ENCODE peak calls at places on chromosomes 6 and 20, in eight cellular contexts. E is OCI-LY7, O is hepatocyte, K is adrenal gland, F is Peyer's patch, Q is endothelial cell of umbilical vein, N is esophagus squamous epithelium, P is cardiac muscle cell. G is an unnamed sample.
A peak's percentile ranks its signal among the peaks of the same experiment; 100 is the strongest.

GRCh38 chr20:9301129-9302072 is 213.0 kb upstream of the LAMP5 start:
- DNase-seq in K (no peak), O (peak; percentile 56), E (no peak), F (no peak), N (no peak), P (no peak), Q (peak; percentile 70), G (no peak)

GRCh38 chr20:53795170-53795569 is 201.5 kb upstream of the ZNF217 start:
- DNase-seq in P (no peak), O (no peak), E (no peak), F (no peak), Q (no peak), K (no peak), N (no peak), G (no peak)

GRCh38 chr6:3407840-3408239 is 49.0 kb downstream of the SLC22A23 start:
- DNase-seq in Q (no peak), F (no peak), O (no peak), P (no peak), K (no peak), E (no peak), N (no peak), G (no peak)

GRCh38 chr6:165704001-165704748 is 41.1 kb upstream of the PDE10A start:
- DNase-seq in P (no peak), N (no peak), E (no peak), Q (peak; percentile 79), K (no peak), F (no peak), O (no peak), G (no peak)

GRCh38 chr6:23202207-23202606 is 632.8 kb downstream of the HDGFL1 start:
- DNase-seq in N (no peak), E (no peak), Q (no peak), F (no peak), P (no peak), K (no peak), O (no peak), G (no peak)

GRCh38 chr6:155186052-155186658 is 77.7 kb upstream of the CLDN20 start:
- DNase-seq in K (no peak), Q (peak; percentile 31), F (no peak), P (no peak), O (no peak), N (no peak), E (no peak), G (no peak)

GRCh38 chr20:42530855-42531674 is 658.6 kb downstream of the PTPRT start:
- DNase-seq in E (peak; percentile 40), N (no peak), K (peak; percentile 22), O (peak; percentile 54), Q (no peak), F (no peak), P (peak; percentile 36), G (no peak)

GRCh38 chr6:49541936-49542335 is 8.5 kb upstream of the C6orf141 start:
- DNase-seq in F (no peak), N (no peak), P (no peak), Q (no peak), O (no peak), K (no peak), E (no peak), G (no peak)

GRCh38 chr6:4774715-4775590 is 1.3 kb upstream of the CDYL start:
- DNase-seq in P (peak; percentile 59), N (no peak), F (peak; percentile 59), E (no peak), K (no peak), Q (peak; percentile 22), O (peak; percentile 44), G (peak; percentile 22)

GRCh38 chr20:4674672-4675071 is 47.0 kb upstream of the PRND start:
- DNase-seq in N (no peak), Q (no peak), K (no peak), E (no peak), O (no peak), F (no peak), P (no peak), G (no peak)

GRCh38 chr6:13538084-13538483 is 36.3 kb upstream of the SIRT5 start:
- DNase-seq in N (no peak), O (peak; percentile 59), Q (peak; percentile 68), F (no peak), K (no peak), P (peak; percentile 53), E (peak; percentile 69), G (no peak)

GRCh38 chr6:15577550-15578171 is 85.2 kb downstream of the DTNBP1 start:
- DNase-seq in F (no peak), O (no peak), N (no peak), E (no peak), Q (no peak), K (no peak), P (no peak), G (no peak)

GRCh38 chr6:166776571-166776970 is 149.5 kb upstream of the RPS6KA2 start:
- DNase-seq in K (no peak), N (no peak), P (no peak), Q (no peak), E (no peak), F (no peak), O (no peak), G (no peak)

GRCh38 chr6:138953451-138953850 is 34.6 kb downstream of the REPS1 start:
- DNase-seq in E (no peak), O (no peak), N (no peak), Q (no peak), K (no peak), P (no peak), F (no peak), G (no peak)

GRCh38 chr6:110039996-110040383 is 61.9 kb downstream of the GPR6 start:
- DNase-seq in O (peak; percentile 71), E (peak; percentile 76), F (peak; percentile 63), K (no peak), N (no peak), Q (peak; percentile 40), P (peak; percentile 37), G (no peak)

GRCh38 chr6:99145738-99146137 is 198.0 kb upstream of the FBXL4 start:
- DNase-seq in O (no peak), F (no peak), Q (no peak), K (no peak), E (no peak), P (no peak), N (no peak), G (no peak)

GRCh38 chr20:9281770-9282169 is 212.9 kb downstream of the PLCB4 start:
- DNase-seq in F (no peak), E (no peak), N (no peak), O (no peak), K (no peak), Q (no peak), P (no peak), G (no peak)

GRCh38 chr6:148653138-148653776 is 93.6 kb upstream of the UST start:
- DNase-seq in K (no peak), P (peak; percentile 1), N (no peak), F (no peak), Q (no peak), O (no peak), E (peak; percentile 59), G (no peak)

GRCh38 chr6:148658701-148659100 is 88.1 kb upstream of the UST start:
- DNase-seq in E (no peak), O (no peak), Q (no peak), K (no peak), P (no peak), N (no peak), F (no peak), G (no peak)

DNA sequence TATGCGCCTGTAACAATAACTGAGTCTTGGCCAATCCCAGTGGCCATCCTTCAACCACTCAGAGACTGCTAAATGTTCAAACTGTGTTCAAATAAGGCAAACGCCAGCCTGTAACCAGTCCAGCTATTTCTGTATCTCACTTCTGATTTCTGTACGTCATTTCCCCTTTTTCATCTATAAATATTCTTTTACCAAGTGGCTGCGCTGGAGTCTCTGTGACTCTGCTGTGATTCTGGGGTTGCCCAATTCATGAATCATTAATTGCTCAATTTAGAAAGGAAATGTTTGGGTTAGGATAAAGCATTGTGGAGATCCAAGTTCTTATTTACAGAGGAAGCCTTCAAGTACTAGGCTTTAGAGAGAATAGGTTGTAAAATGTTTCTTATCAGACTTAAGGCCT is 89.8 kb upstream of the UST start:
- DNase-seq in Q (no peak), P (no peak), K (no peak), N (no peak), E (no peak), O (peak; percentile 16), F (no peak), G (no peak)
- H3K9me3 ChIP-seq in Q (no peaks in the 10 kb centered on the region), P (peaks cover 3% of the 10 kb centered on the region), K (no peaks in the 10 kb centered on the region), N (no peaks in the 10 kb centered on the region), E (peaks cover 23% of the 10 kb centered on the region), O (no peaks in the 10 kb centered on the region), F (no peaks in the 10 kb centered on the region), G (peaks cover 40% of the 10 kb centered on the region)

DNA sequence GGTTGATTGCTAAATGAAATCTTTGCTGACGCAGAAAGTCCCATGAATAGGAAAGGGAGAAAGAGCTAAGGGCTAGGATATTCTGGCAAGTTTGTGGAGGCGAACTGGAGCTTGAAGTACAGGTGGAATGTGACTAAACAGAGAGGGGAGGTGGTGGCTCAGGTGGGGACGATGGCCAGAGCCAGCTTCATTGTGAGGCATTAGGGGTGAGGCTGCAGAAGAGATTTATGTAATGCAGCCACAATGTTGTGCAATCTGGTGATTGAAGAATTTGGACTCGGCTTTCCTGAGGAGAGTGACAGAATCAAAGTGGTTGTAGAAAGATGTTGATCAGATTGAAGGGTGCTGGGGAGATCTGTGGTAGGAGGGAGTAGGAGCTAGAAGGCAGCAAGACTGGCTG is 42.9 kb upstream of the SPACA1 start:
- DNase-seq in K (no peak), O (no peak), Q (no peak), E (no peak), P (no peak), N (no peak), F (no peak), G (no peak)
- H3K27ac ChIP-seq in K (no peak overlapping the region), O (no peak overlapping the region), Q (no peak overlapping the region), E (no peak overlapping the region), P (no peak overlapping the region), N (no peak overlapping the region), F (no peak overlapping the region), G (no peak overlapping the region)

DNA sequence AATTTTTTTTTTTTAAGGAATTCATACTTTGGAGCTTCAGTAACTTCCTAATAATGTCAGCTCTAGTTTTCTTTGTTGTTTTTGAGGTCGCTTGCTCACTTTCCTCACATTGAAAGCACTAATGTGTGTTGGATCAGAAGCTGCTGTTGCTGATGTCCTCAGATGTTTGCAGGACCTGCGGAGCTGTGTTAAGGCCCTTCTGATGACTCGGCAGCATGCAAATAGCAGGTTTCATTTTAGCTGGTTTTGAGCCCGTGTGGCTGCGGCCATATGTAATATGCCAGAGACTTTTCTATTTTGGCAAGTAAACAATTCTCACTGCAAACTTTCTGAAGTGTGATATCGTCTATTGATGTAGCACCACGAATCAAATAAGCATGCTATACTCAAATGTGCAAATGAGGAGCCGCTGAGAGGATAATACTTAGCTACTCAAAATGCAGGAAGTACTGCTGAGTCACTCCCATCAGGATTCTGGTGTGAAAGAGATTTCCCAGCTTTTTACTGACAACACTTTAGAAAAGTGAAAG is 187.8 kb downstream of the SASH1 start:
- DNase-seq in N (no peak), Q (peak; percentile 87), E (peak; percentile 23), O (peak; percentile 22), F (no peak), P (peak; percentile 37), K (no peak), G (no peak)
- H3K4me3 ChIP-seq in N (no peak overlapping the region), Q (peak overlapping the region; percentile 58), E (no peak overlapping the region), O (no peak overlapping the region), F (no peak overlapping the region), P (no peak overlapping the region), K (no peak overlapping the region), G (peak overlapping the region; percentile 32)

GRCh38 chr20:37075932-37076685 is 19.7 kb downstream of the RBL1 start:
- DNase-seq in K (no peak), O (no peak), N (no peak), Q (no peak), E (no peak), F (no peak), P (no peak), G (no peak)

GRCh38 chr20:37077009-37077408 is 18.8 kb downstream of the RBL1 start:
- DNase-seq in Q (no peak), P (no peak), N (no peak), F (no peak), E (no peak), K (no peak), O (no peak), G (no peak)

GRCh38 chr20:37081717-37082289 is 14.0 kb downstream of the RBL1 start:
- DNase-seq in E (no peak), P (no peak), N (no peak), F (peak; percentile 64), O (no peak), Q (peak; percentile 16), K (no peak), G (no peak)
- H3K9me3 ChIP-seq in E (no peaks in the 10 kb centered on the region), P (no peaks in the 10 kb centered on the region), N (no peaks in the 10 kb centered on the region), F (no peaks in the 10 kb centered on the region), O (no peaks in the 10 kb centered on the region), Q (no peaks in the 10 kb centered on the region), K (no peaks in the 10 kb centered on the region), G (no peaks in the 10 kb centered on the region)